ENCODE peak calls at places on chromosomes 2 and 18, in six cellular contexts. H, I, E, Z, V and A are unnamed samples.

GRCh38 chr2:91442246-91442905 is 2750.9 kb downstream of the RPIA start:
- DNase-seq in I (peak), E (no peak), H (no peak), V (no peak), Z (no peak), A (no peak)

GRCh38 chr2:108869542-108869941 is 83.0 kb downstream of the CCDC138 start:
- DNase-seq in E (no peak), H (no peak), Z (no peak), V (no peak), I (no peak), A (no peak)

GRCh38 chr18:54742120-54742519 is 86.2 kb upstream of the RAB27B start:
- DNase-seq in E (no peak), I (no peak), V (no peak), H (no peak), Z (no peak), A (no peak)

GRCh38 chr2:95240556-95240955 is 33.2 kb downstream of the ZNF892 start:
- DNase-seq in E (no peak), I (no peak), H (no peak), V (no peak), Z (no peak), A (no peak)

GRCh38 chr2:1617425-1618021 is 126.8 kb downstream of the PXDN start:
- DNase-seq in V (no peak), I (no peak), Z (no peak), H (no peak), E (no peak), A (no peak)

GRCh38 chr2:189613077-189613636 is 32.6 kb upstream of the SLC40A1 start:
- DNase-seq in V (peak), I (no peak), Z (no peak), E (no peak), H (no peak), A (peak)

GRCh38 chr18:50844554-50844953 is 24.7 kb upstream of the MRO start:
- DNase-seq in H (no peak), V (no peak), E (no peak), Z (no peak), I (no peak), A (no peak)

GRCh38 chr2:111031546-111032484 is 88.9 kb upstream of the BCL2L11 start:
- DNase-seq in Z (no peak), I (no peak), E (no peak), H (no peak), V (no peak), A (no peak)

GRCh38 chr18:56062931-56063330 is 474.9 kb upstream of the TCF4 start:
- DNase-seq in Z (no peak), I (no peak), H (no peak), E (no peak), V (no peak), A (no peak)